ENCODE peak calls at places on chromosome 3, in nine cellular contexts. V, C, I, B, M, X, H, J and N are unnamed samples.

GRCh38 chr3:62586356-62586755 is 213.0 kb upstream of the FEZF2 start:
- DNase-seq in V (no peak), C (no peak), I (no peak), B (no peak), M (no peak), X (no peak), H (no peak), J (no peak), N (no peak)

GRCh38 chr3:156818890-156819289 is 7.3 kb upstream of the LEKR1 start:
- DNase-seq in V (peak; percentile 54), C (peak; percentile 59), I (no peak), B (no peak), M (no peak), X (peak; percentile 32), H (no peak), J (no peak), N (no peak)

GRCh38 chr3:157082305-157082981 is 77.5 kb downstream of the CCNL1 start:
- DNase-seq in V (no peak), C (peak; percentile 18), I (no peak), B (no peak), M (no peak), X (no peak), H (no peak), J (no peak), N (no peak)

GRCh38 chr3:35929158-35929557 is 289.8 kb downstream of the ARPP21 start:
- DNase-seq in V (no peak), C (no peak), I (no peak), B (no peak), M (no peak), X (no peak), H (no peak), J (no peak), N (no peak)

GRCh38 chr3:48715179-48715800 is 1.7 kb downstream of the IP6K2 start:
- DNase-seq in V (peak; percentile 30), C (no peak), I (no peak), B (no peak), M (peak; percentile 52), X (no peak), H (peak; percentile 47), J (no peak), N (no peak)

GRCh38 chr3:4633078-4634004 is 140.2 kb downstream of the ITPR1 start:
- DNase-seq in V (peak; percentile 67), C (peak; percentile 37), I (peak; percentile 65), B (peak; percentile 30), M (peak; percentile 66), X (peak; percentile 69), H (peak; percentile 79), J (peak; percentile 52), N (no peak)

GRCh38 chr3:144107923-144108322 is 136.3 kb downstream of the DIPK2A start:
- DNase-seq in V (no peak), C (no peak), I (no peak), B (no peak), M (no peak), X (no peak), H (no peak), J (no peak), N (no peak)

GRCh38 chr3:191047930-191048329 is 151.1 kb upstream of the OSTN start:
- DNase-seq in V (no peak), C (no peak), I (no peak), B (no peak), M (no peak), X (no peak), H (no peak), J (no peak), N (no peak)

GRCh38 chr3:152021951-152022461 is 148.6 kb downstream of the SUCNR1 start:
- DNase-seq in V (peak; percentile 58), C (peak; percentile 98), I (no peak), B (peak; percentile 13), M (no peak), X (no peak), H (no peak), J (no peak), N (no peak)

GRCh38 chr3:49906004-49906860 is 2.6 kb upstream of the MST1R start:
- DNase-seq in V (peak; percentile 55), C (peak; percentile 55), I (no peak), B (no peak), M (peak; percentile 87), X (peak; percentile 84), H (peak; percentile 85), J (peak; percentile 33), N (peak; percentile 22)
- H3K27ac ChIP-seq in V (peak overlapping the region; percentile 51), C (peak overlapping the region; percentile 89), I (peak overlapping the region; percentile 72), B (peak overlapping the region; percentile 46), M (no peak overlapping the region), X (peak overlapping the region; percentile 82), H (no peak overlapping the region), J (no peak overlapping the region), N (no peak overlapping the region)

GRCh38 chr3:106229495-106230278 is 360.9 kb upstream of the CBLB start:
- DNase-seq in V (no peak), C (no peak), I (no peak), B (no peak), M (no peak), X (no peak), H (no peak), J (no peak), N (peak; percentile 58)
- TF ChIP-seq REST in V (no peak), C (no peak), I (no peak), B (no peak), M (no peak), X (no peak), H (no peak), J (no peak), N (no peak)

GRCh38 chr3:99928758-99929408 is 111.2 kb downstream of the CMSS1 start:
- DNase-seq in V (no peak), C (no peak), I (no peak), B (no peak), M (no peak), X (no peak), H (peak; percentile 58), J (no peak), N (no peak)
- H3K27ac ChIP-seq in V (no peak overlapping the region), C (no peak overlapping the region), I (no peak overlapping the region), B (no peak overlapping the region), M (no peak overlapping the region), X (no peak overlapping the region), H (peak overlapping the region; percentile 80), J (no peak overlapping the region), N (no peak overlapping the region)

GRCh38 chr3:27358372-27358771 is 10.8 kb downstream of the NEK10 start:
- DNase-seq in V (no peak), C (no peak), I (no peak), B (no peak), M (no peak), X (no peak), H (no peak), J (no peak), N (no peak)

GRCh38 chr3:27357665-27358258 is 11.4 kb downstream of the NEK10 start:
- DNase-seq in V (peak; percentile 73), C (peak; percentile 59), I (peak; percentile 46), B (no peak), M (peak; percentile 39), X (peak; percentile 17), H (peak; percentile 82), J (peak; percentile 74), N (peak; percentile 29)

GRCh38 chr3:27356976-27357375 is 12.2 kb downstream of the NEK10 start:
- DNase-seq in V (no peak), C (no peak), I (no peak), B (no peak), M (no peak), X (no peak), H (no peak), J (no peak), N (no peak)

GRCh38 chr3:27354588-27355203 is 14.5 kb downstream of the NEK10 start:
- DNase-seq in V (no peak), C (no peak), I (no peak), B (no peak), M (no peak), X (no peak), H (peak; percentile 32), J (no peak), N (no peak)

DNA sequence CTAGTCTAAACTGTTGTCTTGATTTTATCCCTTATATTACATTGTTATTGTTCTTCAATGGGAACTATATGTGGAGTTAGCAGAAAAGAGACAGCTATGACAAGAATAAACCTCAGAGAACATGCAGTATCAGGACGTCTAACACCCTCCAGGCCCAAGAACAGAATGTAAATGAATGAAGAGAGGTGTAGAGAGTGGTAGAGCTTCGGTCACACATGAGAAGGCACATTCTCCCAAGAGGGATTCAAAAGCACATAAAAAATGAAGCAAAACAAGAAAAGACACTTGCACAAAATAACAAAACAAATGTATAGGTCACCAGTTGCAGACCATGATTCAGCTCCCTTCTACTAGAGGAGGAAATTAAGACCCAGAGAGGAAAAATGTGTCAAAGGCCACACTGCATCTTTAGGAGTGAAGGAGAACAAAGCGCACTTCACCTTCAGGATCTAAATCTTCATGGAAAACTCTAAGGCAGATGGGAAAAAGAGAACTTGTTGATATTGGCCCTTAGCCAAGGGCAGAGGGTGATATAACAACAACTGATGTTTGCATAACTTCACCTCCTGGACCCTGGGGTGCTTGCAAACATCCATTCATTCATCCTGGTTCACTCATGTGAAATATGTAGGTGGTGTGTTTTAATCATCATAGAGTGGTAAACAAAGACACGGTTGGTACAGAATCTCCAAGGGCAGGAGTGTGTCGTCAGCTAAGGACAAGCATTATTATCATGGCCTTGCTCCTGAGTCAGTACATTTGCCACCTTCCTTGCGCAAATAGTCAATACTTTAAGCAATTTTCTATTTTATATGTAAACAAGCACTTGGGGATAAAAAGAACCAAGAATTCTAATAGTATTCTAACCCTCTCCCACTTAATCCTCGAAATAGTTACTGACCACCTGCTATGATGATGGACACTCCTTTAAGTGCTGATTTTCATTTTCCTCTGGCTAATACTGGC is 8.8 kb downstream of the NEK10 start:
- DNase-seq in V (peak; percentile 89), C (no peak), I (peak; percentile 56), B (no peak), M (no peak), X (no peak), H (no peak), J (peak; percentile 99), N (no peak)
- TF ChIP-seq REST in V (no peak), C (no peak), I (no peak), B (no peak), M (no peak), X (no peak), H (no peak), J (no peak), N (no peak)

DNA sequence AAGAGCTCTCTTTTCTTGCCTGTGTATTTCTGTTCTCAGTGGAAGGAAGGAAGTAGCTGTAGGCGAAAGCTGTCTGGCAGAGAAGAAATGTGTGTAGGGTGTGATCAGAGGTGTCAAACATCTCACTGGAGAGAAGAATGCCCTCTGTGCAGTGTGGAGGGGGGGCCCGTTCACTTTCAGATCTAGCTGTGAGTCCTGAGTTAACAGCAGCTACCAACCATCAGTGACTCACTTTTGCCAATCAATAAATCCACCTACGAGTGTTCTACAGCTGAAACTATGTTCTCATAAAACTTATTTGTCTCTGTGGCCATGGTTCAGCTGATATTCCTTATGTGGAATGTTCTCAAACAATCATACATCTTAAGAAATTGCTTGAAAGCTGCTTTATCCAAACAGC is 103.7 kb downstream of the FRMD4B start:
- DNase-seq in V (no peak), C (no peak), I (no peak), B (no peak), M (no peak), X (no peak), H (no peak), J (no peak), N (no peak)
- H3K27ac ChIP-seq in V (no peak overlapping the region), C (no peak overlapping the region), I (no peak overlapping the region), B (no peak overlapping the region), M (no peak overlapping the region), X (no peak overlapping the region), H (no peak overlapping the region), J (no peak overlapping the region), N (no peak overlapping the region)

DNA sequence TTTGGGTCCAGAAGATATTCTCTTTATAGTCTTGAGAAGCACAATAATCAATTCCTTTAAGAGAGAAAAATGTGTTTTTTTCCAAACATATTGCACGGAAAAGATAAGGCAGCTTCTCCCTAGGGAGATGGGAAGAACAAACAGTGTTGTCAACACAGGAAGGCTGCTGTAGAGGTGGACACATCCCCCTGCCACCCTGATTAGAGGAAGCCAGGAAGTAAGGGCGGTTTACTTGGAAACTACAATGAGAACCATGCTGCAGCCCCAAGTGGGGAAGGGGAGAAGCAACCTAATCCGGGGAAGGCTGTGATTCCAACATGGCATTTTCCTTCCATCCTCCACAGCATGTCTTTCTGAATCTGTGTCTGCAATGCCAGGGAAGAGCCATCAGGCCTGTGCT is 256.9 kb upstream of the TGFBR2 start:
- DNase-seq in V (no peak), C (no peak), I (no peak), B (no peak), M (no peak), X (no peak), H (peak; percentile 39), J (peak; percentile 78), N (no peak)
- TF ChIP-seq REST in V (no peak), C (no peak), I (no peak), B (no peak), M (no peak), X (no peak), H (no peak), J (no peak), N (no peak)